ENCODE peak calls at places on chromosomes 16 and 17, in six cellular contexts. O, G, A, C, N and J are unnamed samples.

GRCh38 chr17:38729886-38730525 is at the start of gene CISD3:
- DNase-seq in O (peak; percentile 90), G (peak; percentile 93), A (peak; percentile 74), C (peak; percentile 81), N (peak; percentile 82), J (no peak)

GRCh38 chr17:66285149-66285548 is 17.3 kb upstream of the PRKCA start:
- DNase-seq in O (no peak), G (no peak), A (no peak), C (no peak), N (no peak), J (no peak)

GRCh38 chr16:57585051-57585687 is 42.7 kb downstream of the ADGRG5 start:
- DNase-seq in O (no peak), G (no peak), A (no peak), C (no peak), N (no peak), J (no peak)

GRCh38 chr16:23296994-23297393 is 5.1 kb upstream of the SCNN1B start:
- DNase-seq in O (no peak), G (peak; percentile 46), A (no peak), C (no peak), N (no peak), J (no peak)

GRCh38 chr17:7184091-7184488 is 4.9 kb upstream of the ASGR1 start:
- DNase-seq in O (no peak), G (peak; percentile 82), A (no peak), C (peak; percentile 42), N (peak; percentile 67), J (no peak)

GRCh38 chr16:2763173-2763572 is 10.7 kb downstream of the SRRM2 start:
- DNase-seq in O (no peak), G (no peak), A (no peak), C (no peak), N (no peak), J (no peak)

GRCh38 chr17:5788266-5788900 is 204.1 kb upstream of the NLRP1 start:
- DNase-seq in O (no peak), G (no peak), A (peak; percentile 51), C (no peak), N (no peak), J (no peak)

GRCh38 chr16:5455110-5455509 is 357.5 kb upstream of the EEF2KMT start:
- DNase-seq in O (no peak), G (peak; percentile 24), A (no peak), C (no peak), N (no peak), J (no peak)

GRCh38 chr17:18224053-18224427 is 1.4 kb upstream of the LLGL1 start:
- DNase-seq in O (no peak), G (no peak), A (no peak), C (no peak), N (no peak), J (no peak)

GRCh38 chr17:3972281-3972731 is 8.1 kb upstream of the ATP2A3 start:
- DNase-seq in O (no peak), G (peak; percentile 46), A (no peak), C (no peak), N (no peak), J (no peak)

GRCh38 chr17:11986939-11987329 is 10.3 kb downstream of the ZNF18 start:
- DNase-seq in O (no peak), G (no peak), A (peak; percentile 75), C (no peak), N (no peak), J (peak; percentile 5)

GRCh38 chr17:79363552-79364275 is 247.1 kb downstream of the RBFOX3 start:
- DNase-seq in O (no peak), G (no peak), A (no peak), C (no peak), N (no peak), J (no peak)

GRCh38 chr17:14845562-14846335 is 419.4 kb downstream of the PMP22 start:
- DNase-seq in O (no peak), G (no peak), A (peak; percentile 54), C (peak; percentile 64), N (no peak), J (peak; percentile 35)
- H3K4me3 ChIP-seq in O (no peak overlapping the region), G (no peak overlapping the region), A (no peak overlapping the region), C (no peak overlapping the region), N (no peak overlapping the region), J (no peak overlapping the region)

DNA sequence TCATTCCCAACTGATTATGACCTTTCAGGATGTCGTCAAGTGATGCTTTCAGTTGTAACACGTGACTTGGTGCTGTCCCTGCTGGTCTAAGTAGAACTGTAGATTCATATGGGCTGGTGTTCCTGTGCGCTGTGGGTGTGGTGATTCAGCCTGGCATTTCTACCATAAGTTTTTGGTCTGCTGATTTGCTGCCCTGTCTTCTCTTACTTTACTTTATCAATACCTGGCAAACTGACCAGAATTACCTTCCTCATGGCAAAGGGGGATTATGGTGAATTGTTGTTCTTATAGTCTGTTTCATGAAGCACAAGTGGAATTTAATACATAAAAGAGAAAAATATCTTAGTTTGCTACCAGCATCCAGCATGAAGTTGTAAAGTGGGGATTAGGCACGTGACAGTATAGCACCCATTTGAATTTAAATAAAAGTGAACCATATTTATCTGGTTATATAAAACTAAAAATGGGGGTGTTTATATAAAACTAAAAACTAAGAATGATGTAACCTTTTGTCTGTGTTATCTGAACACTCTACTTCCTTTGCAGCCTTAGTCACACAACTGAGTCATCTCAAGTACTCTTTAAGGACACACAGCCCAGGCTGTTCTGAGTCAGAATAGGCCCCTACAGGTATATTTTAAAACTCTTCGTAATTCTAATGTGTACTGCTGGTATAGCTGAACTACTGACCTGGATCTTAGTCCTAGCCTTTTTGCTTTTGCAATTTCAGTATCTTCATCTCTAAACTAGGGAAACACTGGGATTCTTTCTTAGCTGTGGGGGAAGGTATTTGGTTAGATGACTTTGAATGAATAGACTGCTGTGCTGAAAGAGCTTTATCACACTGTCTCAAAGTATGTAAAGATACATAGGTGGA is 28.3 kb downstream of the TTC19 start:
- DNase-seq in O (no peak), G (no peak), A (peak; percentile 96), C (no peak), N (no peak), J (peak; percentile 52)
- TF ChIP-seq CTCF in O (no peak), G (no peak), A (peak; percentile 3), C (no peak), N (no peak), J (no peak)

GRCh38 chr17:82101301-82101715 is 3.3 kb upstream of the FASN start:
- DNase-seq in O (peak; percentile 22), G (no peak), A (no peak), C (peak; percentile 80), N (no peak), J (no peak)
- H3K4me3 ChIP-seq in O (no peak overlapping the region), G (no peak overlapping the region), A (no peak overlapping the region), C (no peak overlapping the region), N (no peak overlapping the region), J (no peak overlapping the region)

GRCh38 chr17:28918295-28918694 is 15.4 kb upstream of the DHRS13 start:
- DNase-seq in O (no peak), G (no peak), A (no peak), C (no peak), N (no peak), J (no peak)

GRCh38 chr17:28917465-28917864 is 14.6 kb upstream of the DHRS13 start:
- DNase-seq in O (no peak), G (no peak), A (no peak), C (no peak), N (no peak), J (no peak)

GRCh38 chr17:28912938-28913333 is 10.1 kb upstream of the DHRS13 start:
- DNase-seq in O (no peak), G (no peak), A (no peak), C (no peak), N (no peak), J (no peak)

GRCh38 chr17:28917029-28917428 is 14.2 kb upstream of the DHRS13 start:
- DNase-seq in O (no peak), G (no peak), A (no peak), C (no peak), N (no peak), J (no peak)

DNA sequence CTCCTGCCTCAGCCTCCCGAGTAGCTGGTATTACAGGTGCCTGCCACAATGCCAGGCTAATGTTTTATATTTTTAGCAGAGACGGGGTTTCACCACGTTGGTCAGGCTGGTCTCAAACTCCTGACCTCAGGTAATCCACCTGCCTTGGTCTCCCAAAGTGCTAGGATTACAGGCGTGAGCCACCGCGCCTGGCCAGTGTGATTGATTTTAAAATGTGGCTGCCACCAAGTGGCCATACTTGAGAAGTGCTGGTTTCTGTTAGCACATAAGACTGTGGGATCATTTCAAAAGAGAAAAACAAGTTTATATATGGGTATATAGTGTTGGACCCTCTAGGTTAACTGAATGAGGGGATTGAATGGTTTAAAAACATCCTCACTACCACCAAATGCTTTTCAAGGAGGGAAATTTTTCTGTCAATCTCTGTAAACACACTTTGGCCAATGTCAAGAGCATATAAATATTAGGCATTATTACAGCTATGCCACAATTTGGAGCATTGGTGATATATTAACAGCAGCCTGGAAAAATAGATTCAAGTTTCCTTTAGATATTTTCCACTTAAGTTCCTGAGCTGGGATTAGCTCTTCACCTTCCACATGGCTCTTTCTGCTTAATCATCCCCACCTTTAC is 13.5 kb upstream of the DHRS13 start:
- DNase-seq in O (no peak), G (no peak), A (peak; percentile 60), C (peak; percentile 53), N (peak; percentile 42), J (no peak)
- TF ChIP-seq CTCF in O (peak; percentile 69), G (peak; percentile 76), A (peak; percentile 58), C (peak; percentile 66), N (peak; percentile 75), J (peak; percentile 69)

GRCh38 chr17:75009139-75009724 is 3.2 kb upstream of the MRPL58 start:
- DNase-seq in O (no peak), G (peak; percentile 49), A (no peak), C (peak; percentile 38), N (no peak), J (no peak)

GRCh38 chr17:75010683-75011406 is 1.6 kb upstream of the MRPL58 start:
- DNase-seq in O (no peak), G (peak; percentile 56), A (peak; percentile 62), C (no peak), N (no peak), J (peak; percentile 86)

GRCh38 chr17:75011788-75012319 is 616 bp upstream of the MRPL58 start:
- DNase-seq in O (peak; percentile 70), G (peak; percentile 70), A (peak; percentile 74), C (peak; percentile 73), N (peak; percentile 51), J (no peak)

GRCh38 chr17:75012320-75013076 is at the start of gene MRPL58:
- DNase-seq in O (peak; percentile 86), G (peak; percentile 86), A (peak; percentile 87), C (peak; percentile 71), N (peak; percentile 83), J (no peak)

DNA sequence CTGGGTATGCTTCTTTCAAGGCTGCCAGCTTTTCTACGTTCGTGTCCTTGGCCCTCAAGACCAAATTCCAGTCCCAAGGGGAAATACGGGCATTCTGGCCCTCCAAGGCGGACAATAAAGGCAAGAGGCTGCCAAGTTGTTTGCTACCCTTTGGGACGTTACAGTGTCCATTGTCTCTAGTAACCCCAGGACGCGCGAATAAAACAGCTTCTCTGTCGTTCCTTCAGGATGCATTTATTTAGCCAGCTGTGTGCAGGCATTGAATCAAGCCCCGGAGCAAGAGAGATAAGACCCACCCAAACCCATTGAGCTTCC is 564 bp downstream of the MRPL58 start:
- DNase-seq in O (no peak), G (no peak), A (no peak), C (no peak), N (no peak), J (no peak)
- H3K4me3 ChIP-seq in O (peak overlapping the region; percentile 84), G (peak overlapping the region; percentile 86), A (peak overlapping the region; percentile 90), C (peak overlapping the region; percentile 62), N (peak overlapping the region; percentile 80), J (peak overlapping the region; percentile 73)

GRCh38 chr16:72991645-72992044 is 56.3 kb downstream of the ZFHX3 start:
- DNase-seq in O (no peak), G (no peak), A (no peak), C (no peak), N (no peak), J (no peak)
- TF ChIP-seq CTCF in O (no peak), G (no peak), A (no peak), C (no peak), N (no peak), J (no peak)